ENCODE peak calls at places on chromosomes 6 and 20, in ten cellular contexts. A is foreskin fibroblast; J is NCI-H524; D is GM04504; X is stimulated activated CD8-positive, alpha-beta memory T cell treated with anti-CD3 and anti-CD28 coated beads, Interleukin-4, amount 100 ng/mL, for 4 hours; B is HS-5; P is GM20000; K is stomach; N is substantia nigra; M is NCI-H1417. U is an unnamed sample.

GRCh38 chr6:20409427-20409971 is 7.8 kb downstream of the E2F3 start:
- DNase-seq in X (no peak), K (no peak), P (peak; percentile 40), A (no peak), J (no peak), B (no peak), N (no peak), D (no peak), M (no peak), U (no peak)

GRCh38 chr6:12288844-12289654 is 1.1 kb upstream of the EDN1 start:
- DNase-seq in B (peak; percentile 56), X (no peak), J (peak; percentile 5), D (no peak), P (peak; percentile 80), K (peak; percentile 62), A (peak; percentile 82), N (no peak), M (peak; percentile 40), U (no peak)

GRCh38 chr6:7615611-7616383 is 25.8 kb downstream of the SNRNP48 start:
- DNase-seq in D (no peak), N (no peak), K (peak; percentile 38), A (peak; percentile 78), M (peak; percentile 68), X (no peak), B (peak; percentile 31), J (peak; percentile 17), P (peak; percentile 53), U (no peak)

GRCh38 chr20:1631309-1632227 is 11.8 kb upstream of the SIRPB1 start:
- DNase-seq in B (no peak), D (no peak), K (no peak), N (no peak), J (no peak), X (no peak), A (no peak), M (no peak), P (no peak), U (no peak)

GRCh38 chr6:7640607-7641577 is 50.9 kb downstream of the SNRNP48 start:
- DNase-seq in N (no peak), K (no peak), D (no peak), B (peak; percentile 66), P (no peak), J (no peak), X (no peak), A (peak; percentile 81), M (no peak), U (no peak)

GRCh38 chr6:14665827-14666724 is 548.5 kb downstream of the CD83 start:
- DNase-seq in J (no peak), K (no peak), D (peak; percentile 75), B (peak; percentile 97), P (peak; percentile 27), M (no peak), N (no peak), A (peak; percentile 98), X (no peak), U (no peak)

GRCh38 chr20:63053430-63054102 is 46.8 kb upstream of the BHLHE23 start:
- DNase-seq in M (no peak), A (no peak), J (no peak), D (no peak), K (no peak), X (no peak), N (no peak), P (no peak), B (no peak), U (no peak)

GRCh38 chr6:132798820-132799538 is 542 bp upstream of the SLC18B1 start:
- DNase-seq in X (peak; percentile 48), J (peak; percentile 72), B (peak; percentile 35), A (peak; percentile 82), P (peak; percentile 67), N (peak; percentile 17), M (peak; percentile 78), K (peak; percentile 88), D (no peak), U (peak; percentile 67)

GRCh38 chr6:148924226-148924989 is 177.6 kb downstream of the UST start:
- DNase-seq in K (no peak), M (no peak), J (no peak), P (no peak), B (no peak), X (no peak), A (no peak), N (no peak), D (no peak), U (no peak)

GRCh38 chr20:47768016-47768953 is 17.0 kb downstream of the SULF2 start:
- DNase-seq in N (no peak), P (no peak), K (peak; percentile 58), X (no peak), A (no peak), M (no peak), J (no peak), D (no peak), B (no peak), U (no peak)

GRCh38 chr6:124967444-124967843 is 5.2 kb downstream of the RNF217 start:
- DNase-seq in K (no peak), X (no peak), D (no peak), N (no peak), A (peak; percentile 59), B (no peak), J (no peak), P (no peak), M (no peak), U (no peak)

GRCh38 chr6:116210750-116211425 is 43.0 kb downstream of the TSPYL4 start:
- DNase-seq in K (no peak), J (no peak), A (peak; percentile 79), D (no peak), X (no peak), N (no peak), B (no peak), P (no peak), M (no peak), U (no peak)

GRCh38 chr6:52027699-52028098 is 59.7 kb downstream of the PKHD1 start:
- DNase-seq in N (no peak), P (no peak), M (no peak), J (no peak), B (no peak), K (no peak), D (no peak), A (no peak), X (no peak), U (no peak)

GRCh38 chr6:46353450-46353998 is 137.7 kb downstream of the RCAN2 start:
- DNase-seq in A (no peak), J (no peak), B (no peak), P (no peak), K (no peak), X (no peak), M (no peak), N (no peak), D (no peak), U (no peak)

GRCh38 chr6:32622545-32623401 is 14.4 kb upstream of the HLA-DQA1 start:
- DNase-seq in M (peak; percentile 29), A (peak; percentile 29), K (no peak), N (no peak), J (no peak), D (no peak), B (no peak), X (no peak), P (peak; percentile 38), U (peak; percentile 79)

GRCh38 chr20:2558581-2559301 is 22.4 kb downstream of the TMC2 start:
- DNase-seq in J (no peak), M (no peak), K (no peak), A (peak; percentile 42), X (no peak), P (no peak), D (no peak), B (no peak), N (no peak), U (no peak)

GRCh38 chr20:62495798-62496325 is 20.1 kb upstream of the GATA5 start:
- DNase-seq in D (no peak), K (peak; percentile 38), A (no peak), N (no peak), M (no peak), J (no peak), X (no peak), P (no peak), B (no peak), U (no peak)

GRCh38 chr6:149855741-149856140 is 8.4 kb downstream of the LRP11 start:
- DNase-seq in K (no peak), A (no peak), X (no peak), J (no peak), N (no peak), D (no peak), P (no peak), B (no peak), M (no peak), U (no peak)

GRCh38 chr6:90458353-90459224 is 128.3 kb downstream of the MAP3K7 start:
- DNase-seq in D (no peak), J (no peak), P (no peak), M (no peak), N (no peak), A (no peak), B (no peak), X (peak; percentile 31), K (no peak), U (peak; percentile 32)

GRCh38 chr6:130872250-130873095 is 45.3 kb downstream of the SMLR1 start:
- DNase-seq in P (peak; percentile 55), K (peak; percentile 73), B (no peak), J (peak; percentile 34), X (peak; percentile 63), N (peak; percentile 67), M (peak; percentile 2), D (peak; percentile 24), A (peak; percentile 82), U (peak; percentile 24)

GRCh38 chr6:136063095-136063494 is 187.0 kb downstream of the MTFR2 start:
- DNase-seq in P (no peak), N (no peak), D (no peak), M (no peak), J (no peak), A (peak; percentile 44), X (no peak), B (no peak), K (no peak), U (no peak)

GRCh38 chr6:47234258-47234933 is 75.3 kb downstream of the TNFRSF21 start:
- DNase-seq in K (peak; percentile 81), D (no peak), P (no peak), J (no peak), M (no peak), X (no peak), A (no peak), N (no peak), B (no peak), U (no peak)

GRCh38 chr20:6311097-6311496 is 188.3 kb upstream of the FERMT1 start:
- DNase-seq in A (no peak), M (no peak), B (no peak), P (no peak), N (no peak), D (no peak), K (no peak), J (no peak), X (no peak), U (no peak)

GRCh38 chr6:4316867-4317400 is 181.6 kb upstream of the ECI2 start:
- DNase-seq in J (no peak), X (no peak), K (peak; percentile 37), A (peak; percentile 92), B (peak; percentile 55), P (no peak), M (no peak), N (no peak), D (peak; percentile 89), U (no peak)

GRCh38 chr20:48822879-48823385 is 4.9 kb downstream of the PREX1 start:
- DNase-seq in P (no peak), N (no peak), D (no peak), B (no peak), A (no peak), X (no peak), M (no peak), J (no peak), K (no peak), U (no peak)

GRCh38 chr6:130105996-130106704 is 87.8 kb downstream of the L3MBTL3 start:
- DNase-seq in P (peak; percentile 17), D (no peak), J (no peak), B (no peak), X (no peak), N (no peak), A (no peak), K (no peak), M (no peak), U (no peak)

GRCh38 chr6:146847426-146847825 is 248.7 kb downstream of the ADGB start:
- DNase-seq in X (no peak), P (no peak), B (no peak), M (no peak), A (no peak), J (no peak), K (no peak), D (no peak), N (no peak), U (no peak)

GRCh38 chr6:85390775-85391174 is 59.1 kb upstream of the NT5E start:
- DNase-seq in X (no peak), N (no peak), B (no peak), K (no peak), D (no peak), A (peak; percentile 54), P (no peak), J (no peak), M (no peak), U (no peak)